ENCODE peak calls at places on chromosome 22, in ten cellular contexts. O is A549; Q is SJSA1; A is breast epithelium; Z is heart left ventricle; V is lower lobe of right lung; E is CD4-positive, alpha-beta T cell; X is IMR-90; G is naive thymus-derived CD4-positive, alpha-beta T cell; S is colonic mucosa. J is an unnamed sample. For H3K9me3, the result is how much of the 10 kb centered on the place peaks cover.

GRCh38 chr22:43707650-43708049 is 104.5 kb downstream of the EFCAB6 start:
- DNase-seq in Z (no peak), A (no peak), X (no peak), O (peak), Q (no peak), G (no peak), V (no peak), S (no peak), E (no peak), J (no peak)

GRCh38 chr22:44531487-44531886 is 33.5 kb upstream of the RTL6 start:
- DNase-seq in G (no peak), Z (no peak), O (no peak), E (no peak), V (no peak), S (no peak), Q (no peak), A (no peak), X (no peak), J (no peak)

GRCh38 chr22:46318576-46318975 is 16.9 kb upstream of the TRMU start:
- DNase-seq in Z (peak), X (no peak), E (no peak), S (no peak), O (no peak), A (no peak), V (peak), G (no peak), Q (no peak), J (no peak)

GRCh38 chr22:40400173-40400572 is 29.8 kb downstream of the SGSM3 start:
- DNase-seq in G (peak), V (peak), S (no peak), A (no peak), Z (no peak), X (no peak), Q (no peak), E (peak), O (no peak), J (no peak)

GRCh38 chr22:49724893-49725489 is 102.7 kb downstream of the BRD1 start:
- DNase-seq in O (peak), X (peak), Z (peak), A (peak), Q (peak), S (peak), V (peak), E (peak), G (peak), J (peak)

GRCh38 chr22:29700949-29701927 is 18.6 kb upstream of the CABP7 start:
- DNase-seq in Z (no peak), O (peak), Q (no peak), E (peak), G (peak), X (peak), A (no peak), V (no peak), S (peak), J (peak)

GRCh38 chr22:31248138-31248745 is 36.1 kb downstream of the LIMK2 start:
- DNase-seq in V (peak), S (peak), G (peak), Z (peak), O (no peak), E (peak), A (peak), X (peak), Q (peak), J (peak)

GRCh38 chr22:33726294-33726711 is 194.0 kb downstream of the LARGE1 start:
- DNase-seq in X (peak), S (no peak), G (no peak), Q (no peak), E (no peak), V (no peak), O (peak), A (no peak), Z (no peak), J (no peak)

GRCh38 chr22:43782448-43782847 is 29.7 kb downstream of the EFCAB6 start:
- DNase-seq in Q (no peak), X (peak), G (no peak), A (no peak), V (no peak), S (no peak), Z (no peak), E (no peak), O (no peak), J (no peak)

GRCh38 chr22:46320166-46320710 is 15.3 kb upstream of the TRMU start:
- DNase-seq in Q (no peak), V (no peak), S (no peak), E (no peak), X (no peak), Z (peak), A (no peak), O (no peak), G (no peak), J (no peak)

GRCh38 chr22:45254388-45254787 is 13.7 kb upstream of the KIAA0930 start:
- DNase-seq in G (no peak), A (no peak), Z (no peak), O (no peak), X (no peak), Q (no peak), V (no peak), E (no peak), S (no peak), J (no peak)

GRCh38 chr22:50469377-50470305 is 5.2 kb downstream of the SBF1 start:
- DNase-seq in X (peak), E (peak), Z (peak), G (peak), Q (peak), V (peak), O (no peak), A (no peak), S (peak), J (peak)

GRCh38 chr22:19886605-19887250 is 32.1 kb upstream of the GNB1L start:
- DNase-seq in X (peak), Q (no peak), E (no peak), O (no peak), Z (peak), V (peak), S (no peak), A (no peak), G (peak), J (no peak)

GRCh38 chr22:46176508-46177003 is 26.2 kb downstream of the PPARA start:
- DNase-seq in E (no peak), X (no peak), A (no peak), Z (no peak), V (no peak), G (no peak), Q (no peak), O (no peak), S (no peak), J (no peak)

GRCh38 chr22:20524004-20524481 is 16.6 kb downstream of the MED15 start:
- DNase-seq in Z (no peak), S (no peak), E (peak), O (no peak), X (peak), Q (no peak), A (no peak), V (no peak), G (peak), J (no peak)

GRCh38 chr22:44583854-44584253 is 85.8 kb upstream of the RTL6 start:
- DNase-seq in S (no peak), O (no peak), E (no peak), A (peak), Q (peak), X (no peak), V (peak), Z (peak), G (no peak), J (no peak)

GRCh38 chr22:32340437-32340836 is 17.2 kb upstream of the RFPL3 start:
- DNase-seq in X (no peak), A (no peak), S (no peak), V (no peak), Q (peak), G (no peak), Z (no peak), E (no peak), O (no peak), J (no peak)

GRCh38 chr22:40485813-40486610 is 115.6 kb downstream of the SGSM3 start:
- DNase-seq in A (no peak), G (no peak), O (no peak), X (peak), S (no peak), V (no peak), E (no peak), Q (no peak), Z (no peak), J (no peak)

GRCh38 chr22:17855891-17856290 is 81.6 kb upstream of the BID start:
- DNase-seq in O (no peak), Q (no peak), A (no peak), S (no peak), E (no peak), G (no peak), Z (no peak), V (no peak), X (no peak), J (no peak)

GRCh38 chr22:44427506-44428470 is 70.2 kb downstream of the RTL6 start:
- DNase-seq in G (no peak), S (no peak), E (no peak), X (no peak), A (peak), O (no peak), Z (peak), V (peak), Q (no peak), J (no peak)

GRCh38 chr22:31126128-31126868 is 3.5 kb downstream of the INPP5J start:
- DNase-seq in G (no peak), S (no peak), V (no peak), Z (no peak), A (no peak), E (no peak), X (no peak), O (no peak), Q (no peak), J (no peak)

DNA sequence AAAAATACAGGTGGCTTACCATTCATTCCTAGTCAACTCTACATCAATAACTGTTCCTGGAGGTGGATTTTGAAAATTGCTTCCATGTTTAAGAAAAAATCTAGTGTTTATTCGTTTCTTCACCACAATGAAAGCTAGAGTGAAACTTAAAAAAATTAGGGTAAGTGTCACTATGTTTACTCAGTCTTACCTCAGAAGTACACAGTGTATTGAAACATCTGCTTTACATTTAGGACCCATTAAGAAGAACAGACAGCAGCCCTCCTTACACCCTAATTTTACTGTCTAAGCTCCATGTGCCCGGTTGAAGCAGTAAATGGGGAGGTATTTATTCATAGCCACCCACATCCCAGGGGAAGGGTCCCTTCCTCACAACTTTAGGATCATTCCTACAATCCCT is 51.4 kb downstream of the PIWIL3 start:
- DNase-seq in G (no peak), Z (no peak), O (no peak), Q (no peak), E (no peak), X (no peak), S (no peak), V (no peak), A (no peak), J (no peak)
- H3K9me3 ChIP-seq in G (under half), Z (under half), O (under half), Q (under half), E (under half), X (under half), S (under half), V (under half), A (under half), J (under half)

GRCh38 chr22:48394787-48395620 is 1432.7 kb downstream of the BRD1 start:
- DNase-seq in X (no peak), G (no peak), A (no peak), E (no peak), S (no peak), Z (no peak), Q (peak), O (no peak), V (no peak), J (no peak)

GRCh38 chr22:48396091-48396784 is 1431.4 kb downstream of the BRD1 start:
- DNase-seq in G (no peak), S (no peak), Z (no peak), X (no peak), E (no peak), Q (peak), O (no peak), A (no peak), V (no peak), J (no peak)

GRCh38 chr22:48396785-48397530 is 1430.7 kb downstream of the BRD1 start:
- DNase-seq in Q (peak), V (no peak), S (no peak), O (no peak), G (no peak), A (no peak), Z (no peak), X (no peak), E (no peak), J (peak)

GRCh38 chr22:48398181-48398905 is 1429.3 kb downstream of the BRD1 start:
- DNase-seq in Q (peak), O (no peak), A (no peak), G (no peak), S (no peak), V (no peak), E (no peak), X (no peak), Z (no peak), J (no peak)

DNA sequence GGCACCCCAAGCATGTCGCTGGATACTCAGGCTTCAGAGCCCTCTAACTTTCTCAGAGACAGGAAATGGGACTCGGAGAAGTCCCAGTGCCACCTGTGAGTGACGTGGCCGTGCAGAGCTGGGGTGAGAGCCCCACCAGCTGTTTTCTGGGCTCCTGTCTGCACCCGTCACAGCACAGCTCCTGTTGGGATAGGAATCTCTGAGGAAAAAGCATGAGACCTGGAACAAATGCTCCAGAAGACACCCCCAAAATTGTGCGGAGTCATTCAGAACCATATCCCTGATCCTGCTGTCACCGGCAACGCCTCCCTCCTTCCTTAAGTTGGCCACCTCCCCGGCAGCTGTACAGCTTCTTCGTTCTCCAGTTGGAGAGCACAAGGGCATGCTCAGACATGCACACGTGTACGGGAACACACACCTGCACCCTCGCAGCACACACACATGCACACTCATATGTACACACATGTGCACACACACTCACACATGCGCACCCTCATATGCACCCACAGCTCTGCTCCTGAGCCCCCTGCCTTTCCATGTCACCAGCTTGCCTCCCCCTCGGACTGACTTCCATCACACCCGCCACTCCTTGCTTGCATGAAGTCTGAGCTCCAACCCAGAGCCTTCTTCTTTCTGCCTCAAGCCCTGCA is 1430.0 kb downstream of the BRD1 start:
- DNase-seq in G (no peak), X (no peak), O (no peak), Q (peak), A (no peak), S (no peak), Z (no peak), V (no peak), E (no peak), J (no peak)
- H3K9me3 ChIP-seq in G (under half), X (half or more), O (under half), Q (under half), A (under half), S (under half), Z (under half), V (under half), E (under half), J (under half)

DNA sequence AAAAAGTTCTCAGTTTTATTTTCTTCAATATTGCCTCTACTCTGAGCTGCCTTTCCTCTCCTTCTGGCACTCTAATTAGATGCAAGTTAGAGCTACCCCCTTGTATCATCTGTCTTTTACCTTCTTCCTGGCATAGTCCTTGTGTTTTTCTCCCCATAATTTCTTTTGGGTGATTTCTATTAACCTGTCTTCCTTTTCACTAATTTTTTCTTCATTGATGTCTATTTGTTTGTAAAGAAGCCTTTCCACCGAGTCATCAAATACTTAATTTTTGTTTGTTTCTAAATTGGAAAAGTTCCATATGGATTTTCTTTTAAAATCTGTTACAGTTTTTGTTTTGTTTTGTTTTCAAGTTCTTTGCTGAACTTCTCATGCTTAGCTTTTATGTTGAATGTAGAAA is 558.1 kb downstream of the TBC1D22A start:
- DNase-seq in A (no peak), E (no peak), V (no peak), O (no peak), S (no peak), X (no peak), Q (no peak), Z (no peak), G (no peak), J (no peak)
- H3K9me3 ChIP-seq in A (under half), E (under half), V (under half), O (under half), S (under half), X (under half), Q (under half), Z (under half), G (under half), J (under half)

DNA sequence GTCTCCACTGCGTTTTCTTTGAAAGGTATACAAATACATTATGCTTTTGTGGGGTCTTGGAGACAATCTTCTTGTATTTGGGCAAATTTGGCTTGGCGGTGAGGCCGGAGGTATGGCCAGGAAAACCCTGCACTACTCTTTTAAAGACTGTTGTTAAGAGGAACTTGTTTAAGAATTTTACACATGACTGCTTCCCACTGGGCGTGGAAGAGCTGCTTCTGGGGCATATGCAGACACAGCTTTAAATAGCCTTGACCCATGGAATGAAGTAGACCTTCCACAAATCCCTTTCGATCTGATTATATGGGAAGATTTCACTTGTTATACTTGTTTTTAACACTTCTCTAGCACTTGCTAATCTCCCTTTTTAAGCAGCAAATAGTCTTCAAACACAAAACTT is 453.6 kb downstream of the MN1 start:
- DNase-seq in V (no peak), Q (no peak), X (no peak), O (no peak), E (no peak), G (no peak), Z (no peak), S (no peak), A (no peak), J (no peak)
- H3K9me3 ChIP-seq in V (under half), Q (under half), X (under half), O (under half), E (under half), G (under half), Z (under half), S (under half), A (under half), J (under half)